ENCODE peak calls at places on chromosomes 5 and 9, in eight cellular contexts. C is OCI-M1, P is mammary epithelial cell, T is hepatocyte, O is HCT116, V is Right ventricle myocardium superior, A is A549, I is AG08395. F is an unnamed sample.

GRCh38 chr5:179974946-179975712 is 67.4 kb upstream of the TBC1D9B start:
- DNase-seq in I (peak; percentile 20), C (peak; percentile 33), P (no peak), A (peak; percentile 46), T (peak; percentile 39), O (no peak), V (no peak), F (no peak)

GRCh38 chr5:116738270-116738947 is 163.8 kb upstream of the SEMA6A start:
- DNase-seq in C (no peak), V (peak; percentile 57), P (no peak), T (no peak), I (no peak), A (no peak), O (no peak), F (peak; percentile 2)

GRCh38 chr5:166899343-166899742 is 1392.1 kb upstream of the WWC1 start:
- DNase-seq in T (no peak), I (no peak), C (no peak), A (no peak), P (no peak), V (no peak), O (no peak), F (no peak)

GRCh38 chr5:137621861-137622823 is 113.7 kb downstream of the KLHL3 start:
- DNase-seq in C (no peak), I (peak; percentile 72), V (peak; percentile 74), T (no peak), P (peak; percentile 83), A (no peak), O (no peak), F (no peak)

GRCh38 chr5:54969242-54969641 is 16.2 kb downstream of the ESM1 start:
- DNase-seq in T (no peak), C (no peak), I (no peak), O (no peak), A (no peak), V (no peak), P (no peak), F (no peak)

GRCh38 chr5:139422307-139422893 is 16.9 kb downstream of the DNAJC18 start:
- DNase-seq in A (peak; percentile 69), P (peak; percentile 57), I (peak; percentile 82), O (peak; percentile 48), C (peak; percentile 88), T (peak; percentile 73), V (no peak), F (no peak)

GRCh38 chr9:105510024-105510423 is 47.9 kb upstream of the FKTN start:
- DNase-seq in A (no peak), V (no peak), C (no peak), P (peak; percentile 81), I (peak; percentile 76), O (no peak), T (no peak), F (no peak)

GRCh38 chr5:19676895-19677294 is 311.1 kb downstream of the CDH18 start:
- DNase-seq in V (no peak), O (no peak), P (peak; percentile 10), I (no peak), T (no peak), A (no peak), C (no peak), F (no peak)

GRCh38 chr9:113901196-113901818 is 25.2 kb downstream of the ZNF618 start:
- DNase-seq in O (no peak), A (no peak), I (peak; percentile 51), C (no peak), T (no peak), V (no peak), P (no peak), F (no peak)

GRCh38 chr9:129036923-129037766 is 719 bp downstream of the MIGA2 start:
- DNase-seq in O (no peak), T (peak; percentile 11), I (no peak), C (no peak), P (no peak), A (no peak), V (no peak), F (no peak)

GRCh38 chr9:135214054-135214640 is 126.7 kb downstream of the OLFM1 start:
- DNase-seq in V (peak; percentile 29), I (no peak), O (no peak), C (no peak), T (no peak), P (no peak), A (no peak), F (no peak)

GRCh38 chr5:189976-190365 is 1.3 kb upstream of the LRRC14B start:
- DNase-seq in A (no peak), P (no peak), I (no peak), C (no peak), O (no peak), V (no peak), T (no peak), F (no peak)

GRCh38 chr5:63255609-63256008 is 677.0 kb downstream of the LRRC70 start:
- DNase-seq in T (no peak), O (no peak), A (no peak), C (no peak), P (no peak), I (no peak), V (no peak), F (no peak)

GRCh38 chr5:113199122-113199905 is 222.7 kb downstream of the DCP2 start:
- DNase-seq in O (no peak), I (peak; percentile 41), P (peak; percentile 31), C (no peak), V (no peak), T (no peak), A (no peak), F (no peak)

GRCh38 chr5:138903113-138903789 is 28.1 kb upstream of the LRRTM2 start:
- DNase-seq in V (no peak), C (no peak), I (no peak), A (no peak), O (no peak), P (peak; percentile 38), T (no peak), F (no peak)

F was measured in SK-N-MC.